ENCODE peak calls at places on chromosome 2, in ten cellular contexts. One of them, this sample, is unnamed.
A peak's percentile ranks its signal among the peaks of the same experiment; 100 is the strongest.

GRCh38 chr2:16330012-16330411 is 335.6 kb downstream of the CYRIA start:
- DNase-seq in GM12865: no peak
- DNase-seq in Calu3: no peak
- DNase-seq in pancreas: no peak
- DNase-seq in NCI-H1930: no peak
- DNase-seq in endothelial cell: no peak
- DNase-seq in stimulated activated CD4-positive, alpha-beta T cell treated with anti-CD3 and anti-CD28 coated beads, Interleukin-2, amount 100 ng/mL, for 48 hours: no peak
- DNase-seq in GM03348: no peak
- DNase-seq in activated CD8-positive, alpha-beta T cell treated with anti-CD3 and anti-CD28 coated beads for 36 hours: no peak
- DNase-seq in adipocyte: no peak
- DNase-seq in this sample: no peak

GRCh38 chr2:141331127-141331526 is 799.7 kb downstream of the LRP1B start:
- DNase-seq in GM12865: no peak
- DNase-seq in Calu3: no peak
- DNase-seq in pancreas: no peak
- DNase-seq in NCI-H1930: no peak
- DNase-seq in endothelial cell: no peak
- DNase-seq in stimulated activated CD4-positive, alpha-beta T cell treated with anti-CD3 and anti-CD28 coated beads, Interleukin-2, amount 100 ng/mL, for 48 hours: no peak
- DNase-seq in GM03348: peak; percentile 7
- DNase-seq in activated CD8-positive, alpha-beta T cell treated with anti-CD3 and anti-CD28 coated beads for 36 hours: no peak
- DNase-seq in adipocyte: peak; percentile 66
- DNase-seq in this sample: peak; percentile 7

GRCh38 chr2:222794585-222795579 is 66.0 kb upstream of the ACSL3 start:
- DNase-seq in GM12865: no peak
- DNase-seq in Calu3: no peak
- DNase-seq in pancreas: no peak
- DNase-seq in NCI-H1930: no peak
- DNase-seq in endothelial cell: no peak
- DNase-seq in stimulated activated CD4-positive, alpha-beta T cell treated with anti-CD3 and anti-CD28 coated beads, Interleukin-2, amount 100 ng/mL, for 48 hours: no peak
- DNase-seq in GM03348: no peak
- DNase-seq in activated CD8-positive, alpha-beta T cell treated with anti-CD3 and anti-CD28 coated beads for 36 hours: no peak
- DNase-seq in adipocyte: no peak
- DNase-seq in this sample: no peak

GRCh38 chr2:224286923-224287322 is 115.0 kb downstream of the FAM124B start:
- DNase-seq in GM12865: no peak
- DNase-seq in Calu3: no peak
- DNase-seq in pancreas: no peak
- DNase-seq in NCI-H1930: no peak
- DNase-seq in endothelial cell: no peak
- DNase-seq in stimulated activated CD4-positive, alpha-beta T cell treated with anti-CD3 and anti-CD28 coated beads, Interleukin-2, amount 100 ng/mL, for 48 hours: no peak
- DNase-seq in GM03348: peak; percentile 27
- DNase-seq in activated CD8-positive, alpha-beta T cell treated with anti-CD3 and anti-CD28 coated beads for 36 hours: no peak
- DNase-seq in adipocyte: no peak
- DNase-seq in this sample: no peak

GRCh38 chr2:220366765-220367164 is 739.3 kb downstream of the SLC4A3 start:
- DNase-seq in GM12865: no peak
- DNase-seq in Calu3: no peak
- DNase-seq in pancreas: no peak
- DNase-seq in NCI-H1930: no peak
- DNase-seq in endothelial cell: no peak
- DNase-seq in stimulated activated CD4-positive, alpha-beta T cell treated with anti-CD3 and anti-CD28 coated beads, Interleukin-2, amount 100 ng/mL, for 48 hours: no peak
- DNase-seq in GM03348: no peak
- DNase-seq in activated CD8-positive, alpha-beta T cell treated with anti-CD3 and anti-CD28 coated beads for 36 hours: no peak
- DNase-seq in adipocyte: no peak
- DNase-seq in this sample: no peak

GRCh38 chr2:207469380-207469779 is 60.4 kb upstream of the CREB1 start:
- DNase-seq in GM12865: no peak
- DNase-seq in Calu3: no peak
- DNase-seq in pancreas: no peak
- DNase-seq in NCI-H1930: no peak
- DNase-seq in endothelial cell: no peak
- DNase-seq in stimulated activated CD4-positive, alpha-beta T cell treated with anti-CD3 and anti-CD28 coated beads, Interleukin-2, amount 100 ng/mL, for 48 hours: no peak
- DNase-seq in GM03348: no peak
- DNase-seq in activated CD8-positive, alpha-beta T cell treated with anti-CD3 and anti-CD28 coated beads for 36 hours: no peak
- DNase-seq in adipocyte: no peak
- DNase-seq in this sample: no peak

GRCh38 chr2:237483018-237483731 is 3.9 kb upstream of the MLPH start:
- DNase-seq in GM12865: peak; percentile 5
- DNase-seq in Calu3: peak; percentile 82
- DNase-seq in pancreas: no peak
- DNase-seq in NCI-H1930: no peak
- DNase-seq in endothelial cell: no peak
- DNase-seq in stimulated activated CD4-positive, alpha-beta T cell treated with anti-CD3 and anti-CD28 coated beads, Interleukin-2, amount 100 ng/mL, for 48 hours: no peak
- DNase-seq in GM03348: peak; percentile 74
- DNase-seq in activated CD8-positive, alpha-beta T cell treated with anti-CD3 and anti-CD28 coated beads for 36 hours: no peak
- DNase-seq in adipocyte: peak; percentile 49
- DNase-seq in this sample: peak; percentile 68

GRCh38 chr2:240459401-240460242 is 24.2 kb downstream of the GPC1 start:
- DNase-seq in GM12865: no peak
- DNase-seq in Calu3: no peak
- DNase-seq in pancreas: peak; percentile 27
- DNase-seq in NCI-H1930: no peak
- DNase-seq in endothelial cell: no peak
- DNase-seq in stimulated activated CD4-positive, alpha-beta T cell treated with anti-CD3 and anti-CD28 coated beads, Interleukin-2, amount 100 ng/mL, for 48 hours: no peak
- DNase-seq in GM03348: no peak
- DNase-seq in activated CD8-positive, alpha-beta T cell treated with anti-CD3 and anti-CD28 coated beads for 36 hours: peak; percentile 0
- DNase-seq in adipocyte: no peak
- DNase-seq in this sample: no peak

GRCh38 chr2:172090044-172090946 is 5.0 kb downstream of the DLX1 start:
- DNase-seq in GM12865: no peak
- DNase-seq in Calu3: no peak
- DNase-seq in pancreas: no peak
- DNase-seq in NCI-H1930: no peak
- DNase-seq in endothelial cell: no peak
- DNase-seq in stimulated activated CD4-positive, alpha-beta T cell treated with anti-CD3 and anti-CD28 coated beads, Interleukin-2, amount 100 ng/mL, for 48 hours: no peak
- DNase-seq in GM03348: no peak
- DNase-seq in activated CD8-positive, alpha-beta T cell treated with anti-CD3 and anti-CD28 coated beads for 36 hours: no peak
- DNase-seq in adipocyte: no peak
- DNase-seq in this sample: no peak

GRCh38 chr2:138078153-138078552 is 113.9 kb downstream of the HNMT start:
- DNase-seq in GM12865: no peak
- DNase-seq in Calu3: no peak
- DNase-seq in pancreas: no peak
- DNase-seq in NCI-H1930: no peak
- DNase-seq in endothelial cell: no peak
- DNase-seq in stimulated activated CD4-positive, alpha-beta T cell treated with anti-CD3 and anti-CD28 coated beads, Interleukin-2, amount 100 ng/mL, for 48 hours: no peak
- DNase-seq in GM03348: no peak
- DNase-seq in activated CD8-positive, alpha-beta T cell treated with anti-CD3 and anti-CD28 coated beads for 36 hours: no peak
- DNase-seq in adipocyte: peak; percentile 13
- DNase-seq in this sample: no peak

GRCh38 chr2:27720004-27720551 is 51.4 kb upstream of the MRPL33 start:
- DNase-seq in GM12865: no peak
- DNase-seq in Calu3: peak; percentile 81
- DNase-seq in pancreas: no peak
- DNase-seq in NCI-H1930: no peak
- DNase-seq in endothelial cell: no peak
- DNase-seq in stimulated activated CD4-positive, alpha-beta T cell treated with anti-CD3 and anti-CD28 coated beads, Interleukin-2, amount 100 ng/mL, for 48 hours: peak; percentile 57
- DNase-seq in GM03348: peak; percentile 87
- DNase-seq in activated CD8-positive, alpha-beta T cell treated with anti-CD3 and anti-CD28 coated beads for 36 hours: peak; percentile 80
- DNase-seq in adipocyte: peak; percentile 86
- DNase-seq in this sample: peak; percentile 97

This sample was measured in Panc1.